ENCODE peak calls at places on chromosomes 16 and 17, in six cellular contexts. One of them, this sample, is unnamed.

GRCh38 chr16:88743693-88744519 is 37.6 kb downstream of the CTU2 start:
- DNase-seq in cortex of kidney: no peak
- DNase-seq in Right ventricle myocardium superior: peak
- DNase-seq in stomach: peak
- DNase-seq in stimulated activated CD8-positive, alpha-beta memory T cell treated with anti-CD3 and anti-CD28 coated beads, Interleukin-2, amount 100 ng/mL, for 1 hour: peak
- DNase-seq in mucosa of descending colon: peak
- DNase-seq in this sample: peak

GRCh38 chr17:50459081-50459676 is 9.5 kb downstream of the CHAD start:
- DNase-seq in cortex of kidney: no peak
- DNase-seq in Right ventricle myocardium superior: no peak
- DNase-seq in stomach: no peak
- DNase-seq in stimulated activated CD8-positive, alpha-beta memory T cell treated with anti-CD3 and anti-CD28 coated beads, Interleukin-2, amount 100 ng/mL, for 1 hour: no peak
- DNase-seq in mucosa of descending colon: peak
- DNase-seq in this sample: no peak

GRCh38 chr17:79420318-79421243 is 190.3 kb downstream of the RBFOX3 start:
- DNase-seq in cortex of kidney: no peak
- DNase-seq in Right ventricle myocardium superior: no peak
- DNase-seq in stomach: no peak
- DNase-seq in stimulated activated CD8-positive, alpha-beta memory T cell treated with anti-CD3 and anti-CD28 coated beads, Interleukin-2, amount 100 ng/mL, for 1 hour: no peak
- DNase-seq in mucosa of descending colon: no peak
- DNase-seq in this sample: peak

GRCh38 chr16:27374231-27374793 is 27.7 kb upstream of the IL21R start:
- DNase-seq in cortex of kidney: no peak
- DNase-seq in Right ventricle myocardium superior: no peak
- DNase-seq in stomach: no peak
- DNase-seq in stimulated activated CD8-positive, alpha-beta memory T cell treated with anti-CD3 and anti-CD28 coated beads, Interleukin-2, amount 100 ng/mL, for 1 hour: no peak
- DNase-seq in mucosa of descending colon: no peak
- DNase-seq in this sample: no peak

GRCh38 chr16:3731126-3731935 is 14.0 kb upstream of the TRAP1 start:
- DNase-seq in cortex of kidney: no peak
- DNase-seq in Right ventricle myocardium superior: peak
- DNase-seq in stomach: no peak
- DNase-seq in stimulated activated CD8-positive, alpha-beta memory T cell treated with anti-CD3 and anti-CD28 coated beads, Interleukin-2, amount 100 ng/mL, for 1 hour: no peak
- DNase-seq in mucosa of descending colon: no peak
- DNase-seq in this sample: no peak

GRCh38 chr17:7684856-7685532 is 2.3 kb downstream of the TP53 start:
- DNase-seq in cortex of kidney: no peak
- DNase-seq in Right ventricle myocardium superior: no peak
- DNase-seq in stomach: no peak
- DNase-seq in stimulated activated CD8-positive, alpha-beta memory T cell treated with anti-CD3 and anti-CD28 coated beads, Interleukin-2, amount 100 ng/mL, for 1 hour: no peak
- DNase-seq in mucosa of descending colon: no peak
- DNase-seq in this sample: no peak

GRCh38 chr16:48076455-48077012 is 79.3 kb downstream of the ABCC12 start:
- DNase-seq in cortex of kidney: no peak
- DNase-seq in Right ventricle myocardium superior: no peak
- DNase-seq in stomach: no peak
- DNase-seq in stimulated activated CD8-positive, alpha-beta memory T cell treated with anti-CD3 and anti-CD28 coated beads, Interleukin-2, amount 100 ng/mL, for 1 hour: no peak
- DNase-seq in mucosa of descending colon: no peak
- DNase-seq in this sample: peak

GRCh38 chr16:65229191-65229662 is 107.4 kb upstream of the CDH11 start:
- DNase-seq in cortex of kidney: no peak
- DNase-seq in Right ventricle myocardium superior: no peak
- DNase-seq in stomach: no peak
- DNase-seq in stimulated activated CD8-positive, alpha-beta memory T cell treated with anti-CD3 and anti-CD28 coated beads, Interleukin-2, amount 100 ng/mL, for 1 hour: no peak
- DNase-seq in mucosa of descending colon: no peak
- DNase-seq in this sample: no peak

GRCh38 chr16:35391328-35391727 is 1931.9 kb downstream of the TP53TG3F start:
- DNase-seq in cortex of kidney: no peak
- DNase-seq in Right ventricle myocardium superior: no peak
- DNase-seq in stomach: no peak
- DNase-seq in stimulated activated CD8-positive, alpha-beta memory T cell treated with anti-CD3 and anti-CD28 coated beads, Interleukin-2, amount 100 ng/mL, for 1 hour: no peak
- DNase-seq in mucosa of descending colon: no peak
- DNase-seq in this sample: peak

GRCh38 chr17:81253358-81254131 is 14.4 kb downstream of the NDUFAF8 start:
- DNase-seq in cortex of kidney: no peak
- DNase-seq in Right ventricle myocardium superior: peak
- DNase-seq in stomach: peak
- DNase-seq in stimulated activated CD8-positive, alpha-beta memory T cell treated with anti-CD3 and anti-CD28 coated beads, Interleukin-2, amount 100 ng/mL, for 1 hour: peak
- DNase-seq in mucosa of descending colon: no peak
- DNase-seq in this sample: no peak

GRCh38 chr17:72640415-72641165 is 451.9 kb downstream of the SLC39A11 start:
- DNase-seq in cortex of kidney: no peak
- DNase-seq in Right ventricle myocardium superior: no peak
- DNase-seq in stomach: peak
- DNase-seq in stimulated activated CD8-positive, alpha-beta memory T cell treated with anti-CD3 and anti-CD28 coated beads, Interleukin-2, amount 100 ng/mL, for 1 hour: no peak
- DNase-seq in mucosa of descending colon: peak
- DNase-seq in this sample: no peak

GRCh38 chr16:17434006-17434405 is 36.8 kb downstream of the XYLT1 start:
- DNase-seq in cortex of kidney: no peak
- DNase-seq in Right ventricle myocardium superior: no peak
- DNase-seq in stomach: no peak
- DNase-seq in stimulated activated CD8-positive, alpha-beta memory T cell treated with anti-CD3 and anti-CD28 coated beads, Interleukin-2, amount 100 ng/mL, for 1 hour: no peak
- DNase-seq in mucosa of descending colon: no peak
- DNase-seq in this sample: no peak

GRCh38 chr16:84228321-84228838 is 11.4 kb downstream of the KCNG4 start:
- DNase-seq in cortex of kidney: no peak
- DNase-seq in Right ventricle myocardium superior: peak
- DNase-seq in stomach: no peak
- DNase-seq in stimulated activated CD8-positive, alpha-beta memory T cell treated with anti-CD3 and anti-CD28 coated beads, Interleukin-2, amount 100 ng/mL, for 1 hour: no peak
- DNase-seq in mucosa of descending colon: peak
- DNase-seq in this sample: peak

GRCh38 chr17:41987642-41988041 is 21.0 kb downstream of the CNP start:
- DNase-seq in cortex of kidney: no peak
- DNase-seq in Right ventricle myocardium superior: no peak
- DNase-seq in stomach: no peak
- DNase-seq in stimulated activated CD8-positive, alpha-beta memory T cell treated with anti-CD3 and anti-CD28 coated beads, Interleukin-2, amount 100 ng/mL, for 1 hour: no peak
- DNase-seq in mucosa of descending colon: peak
- DNase-seq in this sample: no peak

GRCh38 chr16:50354629-50355456 is 13.9 kb downstream of the BRD7 start:
- DNase-seq in cortex of kidney: no peak
- DNase-seq in Right ventricle myocardium superior: no peak
- DNase-seq in stomach: no peak
- DNase-seq in stimulated activated CD8-positive, alpha-beta memory T cell treated with anti-CD3 and anti-CD28 coated beads, Interleukin-2, amount 100 ng/mL, for 1 hour: no peak
- DNase-seq in mucosa of descending colon: no peak
- DNase-seq in this sample: no peak

GRCh38 chr17:42683407-42684031 is 1.2 kb downstream of the CNTNAP1 start:
- DNase-seq in cortex of kidney: no peak
- DNase-seq in Right ventricle myocardium superior: peak
- DNase-seq in stomach: peak
- DNase-seq in stimulated activated CD8-positive, alpha-beta memory T cell treated with anti-CD3 and anti-CD28 coated beads, Interleukin-2, amount 100 ng/mL, for 1 hour: no peak
- DNase-seq in mucosa of descending colon: no peak
- DNase-seq in this sample: no peak

GRCh38 chr17:16419929-16420271 is 4.5 kb downstream of the TRPV2 start:
- DNase-seq in cortex of kidney: no peak
- DNase-seq in Right ventricle myocardium superior: no peak
- DNase-seq in stomach: no peak
- DNase-seq in stimulated activated CD8-positive, alpha-beta memory T cell treated with anti-CD3 and anti-CD28 coated beads, Interleukin-2, amount 100 ng/mL, for 1 hour: no peak
- DNase-seq in mucosa of descending colon: no peak
- DNase-seq in this sample: peak

GRCh38 chr17:27854163-27854562 is 39.0 kb downstream of the LYRM9 start:
- DNase-seq in cortex of kidney: no peak
- DNase-seq in Right ventricle myocardium superior: no peak
- DNase-seq in stomach: no peak
- DNase-seq in stimulated activated CD8-positive, alpha-beta memory T cell treated with anti-CD3 and anti-CD28 coated beads, Interleukin-2, amount 100 ng/mL, for 1 hour: no peak
- DNase-seq in mucosa of descending colon: no peak
- DNase-seq in this sample: no peak

GRCh38 chr16:89143201-89143741 is 28.3 kb upstream of the CDH15 start:
- DNase-seq in cortex of kidney: no peak
- DNase-seq in Right ventricle myocardium superior: peak
- DNase-seq in stomach: no peak
- DNase-seq in stimulated activated CD8-positive, alpha-beta memory T cell treated with anti-CD3 and anti-CD28 coated beads, Interleukin-2, amount 100 ng/mL, for 1 hour: no peak
- DNase-seq in mucosa of descending colon: peak
- DNase-seq in this sample: no peak

GRCh38 chr16:2981899-2982250 is 1.6 kb upstream of the PKMYT1 start:
- DNase-seq in cortex of kidney: no peak
- DNase-seq in Right ventricle myocardium superior: no peak
- DNase-seq in stomach: no peak
- DNase-seq in stimulated activated CD8-positive, alpha-beta memory T cell treated with anti-CD3 and anti-CD28 coated beads, Interleukin-2, amount 100 ng/mL, for 1 hour: no peak
- DNase-seq in mucosa of descending colon: no peak
- DNase-seq in this sample: no peak

GRCh38 chr17:32484041-32484461 is 2.7 kb upstream of the CDK5R1 start:
- DNase-seq in cortex of kidney: no peak
- DNase-seq in Right ventricle myocardium superior: no peak
- DNase-seq in stomach: no peak
- DNase-seq in stimulated activated CD8-positive, alpha-beta memory T cell treated with anti-CD3 and anti-CD28 coated beads, Interleukin-2, amount 100 ng/mL, for 1 hour: no peak
- DNase-seq in mucosa of descending colon: peak
- DNase-seq in this sample: no peak

GRCh38 chr17:73307130-73307529 is 4.7 kb downstream of the CDC42EP4 start:
- DNase-seq in cortex of kidney: no peak
- DNase-seq in Right ventricle myocardium superior: peak
- DNase-seq in stomach: peak
- DNase-seq in stimulated activated CD8-positive, alpha-beta memory T cell treated with anti-CD3 and anti-CD28 coated beads, Interleukin-2, amount 100 ng/mL, for 1 hour: no peak
- DNase-seq in mucosa of descending colon: no peak
- DNase-seq in this sample: no peak

GRCh38 chr16:50841081-50841886 is 99.4 kb downstream of the CYLD start:
- DNase-seq in cortex of kidney: no peak
- DNase-seq in Right ventricle myocardium superior: no peak
- DNase-seq in stomach: no peak
- DNase-seq in stimulated activated CD8-positive, alpha-beta memory T cell treated with anti-CD3 and anti-CD28 coated beads, Interleukin-2, amount 100 ng/mL, for 1 hour: peak
- DNase-seq in mucosa of descending colon: no peak
- DNase-seq in this sample: no peak

GRCh38 chr16:11128211-11129123 is 127.5 kb downstream of the SOCS1 start:
- DNase-seq in cortex of kidney: no peak
- DNase-seq in Right ventricle myocardium superior: peak
- DNase-seq in stomach: peak
- DNase-seq in stimulated activated CD8-positive, alpha-beta memory T cell treated with anti-CD3 and anti-CD28 coated beads, Interleukin-2, amount 100 ng/mL, for 1 hour: no peak
- DNase-seq in mucosa of descending colon: no peak
- DNase-seq in this sample: peak

GRCh38 chr16:55508271-55508921 is 476 bp upstream of the LPCAT2 start:
- DNase-seq in cortex of kidney: no peak
- DNase-seq in Right ventricle myocardium superior: peak
- DNase-seq in stomach: no peak
- DNase-seq in stimulated activated CD8-positive, alpha-beta memory T cell treated with anti-CD3 and anti-CD28 coated beads, Interleukin-2, amount 100 ng/mL, for 1 hour: no peak
- DNase-seq in mucosa of descending colon: no peak
- DNase-seq in this sample: no peak

GRCh38 chr16:3004319-3004718 is 8.4 kb upstream of the CLDN9 start:
- DNase-seq in cortex of kidney: no peak
- DNase-seq in Right ventricle myocardium superior: no peak
- DNase-seq in stomach: no peak
- DNase-seq in stimulated activated CD8-positive, alpha-beta memory T cell treated with anti-CD3 and anti-CD28 coated beads, Interleukin-2, amount 100 ng/mL, for 1 hour: no peak
- DNase-seq in mucosa of descending colon: no peak
- DNase-seq in this sample: no peak

GRCh38 chr17:43042025-43042424 is 17.0 kb downstream of the RND2 start:
- DNase-seq in cortex of kidney: no peak
- DNase-seq in Right ventricle myocardium superior: no peak
- DNase-seq in stomach: no peak
- DNase-seq in stimulated activated CD8-positive, alpha-beta memory T cell treated with anti-CD3 and anti-CD28 coated beads, Interleukin-2, amount 100 ng/mL, for 1 hour: no peak
- DNase-seq in mucosa of descending colon: no peak
- DNase-seq in this sample: no peak

GRCh38 chr16:3737181-3737580 is 19.9 kb upstream of the TRAP1 start:
- DNase-seq in cortex of kidney: no peak
- DNase-seq in Right ventricle myocardium superior: no peak
- DNase-seq in stomach: no peak
- DNase-seq in stimulated activated CD8-positive, alpha-beta memory T cell treated with anti-CD3 and anti-CD28 coated beads, Interleukin-2, amount 100 ng/mL, for 1 hour: no peak
- DNase-seq in mucosa of descending colon: no peak
- DNase-seq in this sample: no peak

GRCh38 chr17:10738516-10739258 is 8.9 kb upstream of the TMEM220 start:
- DNase-seq in cortex of kidney: no peak
- DNase-seq in Right ventricle myocardium superior: no peak
- DNase-seq in stomach: peak
- DNase-seq in stimulated activated CD8-positive, alpha-beta memory T cell treated with anti-CD3 and anti-CD28 coated beads, Interleukin-2, amount 100 ng/mL, for 1 hour: no peak
- DNase-seq in mucosa of descending colon: peak
- DNase-seq in this sample: no peak

GRCh38 chr17:40317345-40317873 is 8.4 kb downstream of the RARA start:
- DNase-seq in cortex of kidney: no peak
- DNase-seq in Right ventricle myocardium superior: no peak
- DNase-seq in stomach: peak
- DNase-seq in stimulated activated CD8-positive, alpha-beta memory T cell treated with anti-CD3 and anti-CD28 coated beads, Interleukin-2, amount 100 ng/mL, for 1 hour: no peak
- DNase-seq in mucosa of descending colon: no peak
- DNase-seq in this sample: no peak

GRCh38 chr17:79126139-79126538 is 51.5 kb downstream of the ENGASE start:
- DNase-seq in cortex of kidney: no peak
- DNase-seq in Right ventricle myocardium superior: peak
- DNase-seq in stomach: peak
- DNase-seq in stimulated activated CD8-positive, alpha-beta memory T cell treated with anti-CD3 and anti-CD28 coated beads, Interleukin-2, amount 100 ng/mL, for 1 hour: no peak
- DNase-seq in mucosa of descending colon: no peak
- DNase-seq in this sample: no peak

GRCh38 chr16:65083181-65083845 is 38.5 kb downstream of the CDH11 start:
- DNase-seq in cortex of kidney: no peak
- DNase-seq in Right ventricle myocardium superior: no peak
- DNase-seq in stomach: no peak
- DNase-seq in stimulated activated CD8-positive, alpha-beta memory T cell treated with anti-CD3 and anti-CD28 coated beads, Interleukin-2, amount 100 ng/mL, for 1 hour: no peak
- DNase-seq in mucosa of descending colon: no peak
- DNase-seq in this sample: no peak

GRCh38 chr17:50956750-50957523 is 90.8 kb upstream of the TOB1 start:
- DNase-seq in cortex of kidney: no peak
- DNase-seq in Right ventricle myocardium superior: peak
- DNase-seq in stomach: peak
- DNase-seq in stimulated activated CD8-positive, alpha-beta memory T cell treated with anti-CD3 and anti-CD28 coated beads, Interleukin-2, amount 100 ng/mL, for 1 hour: peak
- DNase-seq in mucosa of descending colon: no peak
- DNase-seq in this sample: no peak

GRCh38 chr17:61536417-61536955 is 54.5 kb downstream of the NACA2 start:
- DNase-seq in cortex of kidney: no peak
- DNase-seq in Right ventricle myocardium superior: no peak
- DNase-seq in stomach: no peak
- DNase-seq in stimulated activated CD8-positive, alpha-beta memory T cell treated with anti-CD3 and anti-CD28 coated beads, Interleukin-2, amount 100 ng/mL, for 1 hour: no peak
- DNase-seq in mucosa of descending colon: no peak
- DNase-seq in this sample: peak

GRCh38 chr17:57544834-57545463 is 200.2 kb downstream of the CCDC182 start:
- DNase-seq in cortex of kidney: no peak
- DNase-seq in Right ventricle myocardium superior: no peak
- DNase-seq in stomach: no peak
- DNase-seq in stimulated activated CD8-positive, alpha-beta memory T cell treated with anti-CD3 and anti-CD28 coated beads, Interleukin-2, amount 100 ng/mL, for 1 hour: no peak
- DNase-seq in mucosa of descending colon: no peak
- DNase-seq in this sample: no peak

GRCh38 chr16:75087040-75087979 is 29.3 kb downstream of the LDHD start:
- DNase-seq in cortex of kidney: no peak
- DNase-seq in Right ventricle myocardium superior: peak
- DNase-seq in stomach: no peak
- DNase-seq in stimulated activated CD8-positive, alpha-beta memory T cell treated with anti-CD3 and anti-CD28 coated beads, Interleukin-2, amount 100 ng/mL, for 1 hour: no peak
- DNase-seq in mucosa of descending colon: no peak
- DNase-seq in this sample: no peak

GRCh38 chr16:8677481-8677880 is 3.1 kb downstream of the ABAT start:
- DNase-seq in cortex of kidney: no peak
- DNase-seq in Right ventricle myocardium superior: no peak
- DNase-seq in stomach: no peak
- DNase-seq in stimulated activated CD8-positive, alpha-beta memory T cell treated with anti-CD3 and anti-CD28 coated beads, Interleukin-2, amount 100 ng/mL, for 1 hour: no peak
- DNase-seq in mucosa of descending colon: no peak
- DNase-seq in this sample: peak

GRCh38 chr17:76659928-76660614 is 16.5 kb upstream of the ST6GALNAC1 start:
- DNase-seq in cortex of kidney: no peak
- DNase-seq in Right ventricle myocardium superior: peak
- DNase-seq in stomach: no peak
- DNase-seq in stimulated activated CD8-positive, alpha-beta memory T cell treated with anti-CD3 and anti-CD28 coated beads, Interleukin-2, amount 100 ng/mL, for 1 hour: no peak
- DNase-seq in mucosa of descending colon: peak
- DNase-seq in this sample: no peak

GRCh38 chr17:79809530-79810137 is 12.8 kb upstream of the CBX8 start:
- DNase-seq in cortex of kidney: no peak
- DNase-seq in Right ventricle myocardium superior: no peak
- DNase-seq in stomach: peak
- DNase-seq in stimulated activated CD8-positive, alpha-beta memory T cell treated with anti-CD3 and anti-CD28 coated beads, Interleukin-2, amount 100 ng/mL, for 1 hour: no peak
- DNase-seq in mucosa of descending colon: peak
- DNase-seq in this sample: no peak

GRCh38 chr17:47299239-47299910 is 24.4 kb upstream of the EFCAB13 start:
- DNase-seq in cortex of kidney: no peak
- DNase-seq in Right ventricle myocardium superior: no peak
- DNase-seq in stomach: no peak
- DNase-seq in stimulated activated CD8-positive, alpha-beta memory T cell treated with anti-CD3 and anti-CD28 coated beads, Interleukin-2, amount 100 ng/mL, for 1 hour: no peak
- DNase-seq in mucosa of descending colon: no peak
- DNase-seq in this sample: no peak

This sample was measured in stromal cell of bone marrow.